ENCODE peak calls at places on chromosomes 5 and 9, in four cellular contexts. R is dorsolateral prefrontal cortex, C is astrocyte of the cerebellum, L is neuronal stem cell. B is an unnamed sample.

GRCh38 chr5:82259172-82259800 is 18.9 kb downstream of the RPS23 start:
- DNase-seq in R (no peak), C (peak), L (no peak), B (no peak)

GRCh38 chr5:1950708-1951103 is 68.0 kb upstream of the IRX4 start:
- DNase-seq in R (no peak), C (no peak), L (no peak), B (no peak)

GRCh38 chr5:155126573-155126972 is 113.0 kb downstream of the KIF4B start:
- DNase-seq in R (no peak), C (no peak), L (no peak), B (no peak)

GRCh38 chr9:81517954-81518353 is 171.4 kb downstream of the TLE1 start:
- DNase-seq in R (no peak), C (no peak), L (no peak), B (no peak)

GRCh38 chr9:81047280-81047679 is 642.1 kb downstream of the TLE1 start:
- DNase-seq in R (no peak), C (no peak), L (no peak), B (no peak)

GRCh38 chr9:82012255-82012654 is 23.7 kb downstream of the SPATA31D1 start:
- DNase-seq in R (no peak), C (no peak), L (no peak), B (no peak)

GRCh38 chr9:9558907-9559306 is 1053.9 kb downstream of the PTPRD start:
- DNase-seq in R (no peak), C (no peak), L (no peak), B (no peak)

GRCh38 chr5:160357861-160358411 is 12.5 kb downstream of the C1QTNF2 start:
- DNase-seq in R (no peak), C (no peak), L (no peak), B (no peak)

GRCh38 chr5:36648426-36648825 is 42.0 kb downstream of the SLC1A3 start:
- DNase-seq in R (no peak), C (no peak), L (no peak), B (no peak)

GRCh38 chr9:134651226-134651905 is 9.8 kb downstream of the COL5A1 start:
- DNase-seq in R (no peak), C (no peak), L (no peak), B (no peak)

GRCh38 chr5:54743997-54744788 is 226.6 kb downstream of the SNX18 start:
- DNase-seq in R (no peak), C (peak), L (no peak), B (peak)